ENCODE peak calls at places on chromosomes 11 and 22, in ten cellular contexts. W is fibroblast of pulmonary artery, Y is upper lobe of right lung, U is cardiac fibroblast, P is heart right ventricle, Z is fibroblast of lung, S is bronchial epithelial cell, A is PC-9, I is mesothelial cell of epicardium, E is HL-60. M is an unnamed sample.

GRCh38 chr22:37728620-37729019 is 31.8 kb downstream of the TRIOBP start:
- DNase-seq in E (no peak), S (no peak), U (no peak), Z (no peak), A (no peak), P (no peak), Y (no peak), I (no peak), W (no peak), M (no peak)

GRCh38 chr22:48428556-48429371 is 1398.9 kb downstream of the BRD1 start:
- DNase-seq in U (no peak), I (no peak), Y (no peak), P (no peak), S (no peak), Z (no peak), A (no peak), W (no peak), E (no peak), M (no peak)

GRCh38 chr11:95524328-95525036 is 265.1 kb downstream of the FAM76B start:
- DNase-seq in E (no peak), W (no peak), Z (no peak), A (no peak), P (no peak), I (no peak), U (no peak), Y (no peak), S (no peak), M (no peak)

GRCh38 chr11:33507356-33507755 is 193.3 kb downstream of the C11orf91 start:
- DNase-seq in P (no peak), E (no peak), U (no peak), A (peak), W (no peak), I (no peak), S (peak), Y (no peak), Z (no peak), M (no peak)

GRCh38 chr11:75233688-75234295 is 6.8 kb upstream of the TPBGL start:
- DNase-seq in S (peak), U (peak), I (peak), E (peak), P (peak), Y (no peak), Z (peak), A (peak), W (peak), M (peak)

GRCh38 chr11:47257518-47258316 is at the start of gene NR1H3:
- DNase-seq in E (no peak), A (peak), S (no peak), U (peak), Y (peak), Z (peak), P (peak), I (peak), W (peak), M (no peak)

GRCh38 chr11:126637800-126638175 is 282.3 kb downstream of the ST3GAL4 start:
- DNase-seq in W (peak), I (no peak), E (no peak), A (no peak), U (peak), P (no peak), Y (no peak), S (no peak), Z (peak), M (no peak)

GRCh38 chr22:28831140-28832072 is 31.0 kb upstream of the XBP1 start:
- DNase-seq in S (no peak), Z (no peak), I (no peak), U (no peak), A (no peak), Y (no peak), E (no peak), P (no peak), W (no peak), M (no peak)

GRCh38 chr22:37328017-37328416 is 45.7 kb downstream of the CYTH4 start:
- DNase-seq in Z (peak), I (no peak), E (no peak), W (peak), U (peak), Y (no peak), S (peak), P (no peak), A (peak), M (no peak)

GRCh38 chr11:41921991-41922390 is 462.5 kb upstream of the LRRC4C start:
- DNase-seq in W (no peak), Z (no peak), E (no peak), A (no peak), S (no peak), I (no peak), U (no peak), Y (no peak), P (no peak), M (no peak)

GRCh38 chr22:37848587-37849088 is 581 bp upstream of the EIF3L start:
- DNase-seq in P (no peak), Z (peak), W (peak), Y (no peak), A (peak), E (peak), U (peak), S (peak), I (no peak), M (no peak)

GRCh38 chr22:35930933-35931332 is 97.7 kb downstream of the RBFOX2 start:
- DNase-seq in I (no peak), W (peak), P (peak), S (peak), Y (no peak), U (peak), Z (peak), E (peak), A (peak), M (no peak)

GRCh38 chr22:20466659-20467379 is 28.8 kb downstream of the KLHL22 start:
- DNase-seq in U (no peak), E (no peak), I (no peak), P (no peak), A (no peak), Z (no peak), S (no peak), W (no peak), Y (no peak), M (no peak)

GRCh38 chr22:47544696-47545095 is 782.2 kb downstream of the TBC1D22A start:
- DNase-seq in A (no peak), I (no peak), E (no peak), P (no peak), U (no peak), W (no peak), S (no peak), Z (no peak), Y (no peak), M (peak)

GRCh38 chr11:68763926-68764657 is 12.8 kb upstream of the TESMIN start:
- DNase-seq in W (no peak), S (no peak), A (no peak), Y (no peak), Z (no peak), E (no peak), I (no peak), U (no peak), P (no peak), M (no peak)

GRCh38 chr11:125397421-125397820 is 98.6 kb downstream of the FEZ1 start:
- DNase-seq in Z (no peak), E (no peak), U (no peak), P (no peak), I (no peak), Y (no peak), W (no peak), S (no peak), A (no peak), M (no peak)

GRCh38 chr22:47163876-47164513 is 401.5 kb downstream of the TBC1D22A start:
- DNase-seq in Z (no peak), E (no peak), W (no peak), A (no peak), S (no peak), U (no peak), I (no peak), Y (peak), P (no peak), M (no peak)

GRCh38 chr11:118224512-118225180 is at the start of gene JAML:
- DNase-seq in Z (no peak), W (no peak), I (no peak), E (peak), S (no peak), Y (no peak), U (no peak), P (no peak), A (no peak), M (no peak)

GRCh38 chr22:30004689-30005088 is 75.6 kb upstream of the HORMAD2 start:
- DNase-seq in U (peak), P (peak), E (no peak), Z (no peak), I (no peak), W (no peak), S (no peak), A (no peak), Y (no peak), M (no peak)

GRCh38 chr11:28838741-28839140 is 730.6 kb downstream of the METTL15 start:
- DNase-seq in Z (no peak), E (no peak), Y (no peak), I (no peak), U (peak), S (no peak), A (no peak), P (no peak), W (peak), M (no peak)

GRCh38 chr11:111539426-111540113 is 950 bp upstream of the LAYN start:
- DNase-seq in A (no peak), I (no peak), U (no peak), W (no peak), Z (no peak), E (no peak), Y (no peak), S (no peak), P (no peak), M (no peak)

GRCh38 chr22:36379593-36380361 is 8.0 kb downstream of the MYH9 start:
- DNase-seq in E (no peak), U (no peak), P (no peak), Z (no peak), A (peak), S (no peak), Y (no peak), I (no peak), W (no peak), M (no peak)

GRCh38 chr11:48028909-48029685 is 48.7 kb downstream of the PTPRJ start:
- DNase-seq in Y (no peak), U (peak), I (no peak), E (no peak), P (no peak), S (peak), A (peak), W (peak), Z (peak), M (no peak)

GRCh38 chr11:57228600-57228999 is 8.4 kb downstream of the APLNR start:
- DNase-seq in A (no peak), P (no peak), Y (no peak), W (no peak), I (no peak), E (no peak), S (no peak), U (no peak), Z (no peak), M (no peak)

GRCh38 chr11:129694538-129694937 is 121.1 kb upstream of the TMEM45B start:
- DNase-seq in S (no peak), Z (no peak), E (peak), I (no peak), A (no peak), Y (peak), U (no peak), W (no peak), P (no peak), M (no peak)

GRCh38 chr11:2800655-2801531 is 84.7 kb downstream of the CDKN1C start:
- DNase-seq in Y (peak), Z (no peak), U (no peak), P (no peak), I (peak), W (no peak), E (no peak), A (no peak), S (no peak), M (peak)

GRCh38 chr11:45671246-45672171 is 6.1 kb upstream of the CHST1 start:
- DNase-seq in S (no peak), A (no peak), Y (no peak), U (no peak), P (no peak), Z (no peak), E (no peak), W (no peak), I (no peak), M (no peak)

GRCh38 chr22:35175392-35175791 is 81.9 kb upstream of the HMGXB4 start:
- DNase-seq in P (no peak), U (no peak), S (no peak), Z (no peak), I (no peak), A (no peak), Y (peak), W (no peak), E (no peak), M (no peak)

GRCh38 chr11:38416141-38416540 is 1818.1 kb upstream of the RAG2 start:
- DNase-seq in A (no peak), Z (peak), Y (no peak), P (no peak), S (no peak), I (no peak), U (peak), W (peak), E (no peak), M (no peak)

GRCh38 chr22:22599248-22599647 is 40.2 kb upstream of the PRAME start:
- DNase-seq in W (no peak), A (no peak), Z (no peak), I (no peak), Y (no peak), U (no peak), P (no peak), E (no peak), S (no peak), M (no peak)

GRCh38 chr11:115379528-115379927 is 124.7 kb downstream of the CADM1 start:
- DNase-seq in E (no peak), Y (no peak), I (no peak), Z (peak), W (no peak), U (no peak), P (no peak), S (no peak), A (no peak), M (no peak)

GRCh38 chr11:83557638-83558037 is 271.5 kb upstream of the CCDC90B start:
- DNase-seq in S (no peak), Z (no peak), W (no peak), Y (no peak), U (no peak), P (no peak), I (no peak), E (no peak), A (no peak), M (no peak)

GRCh38 chr11:12007769-12008737 is at the start of gene DKK3:
- DNase-seq in W (peak), A (no peak), U (peak), Y (no peak), P (peak), E (no peak), S (peak), I (peak), Z (peak), M (no peak)

GRCh38 chr11:43021466-43021865 is 290.3 kb upstream of the API5 start:
- DNase-seq in E (peak), W (no peak), Z (no peak), I (no peak), S (no peak), U (no peak), Y (no peak), A (no peak), P (no peak), M (no peak)
- TF ChIP-seq CTCF in E (peak), W (no peak), Z (no peak), I (no peak), S (no peak), U (no peak), Y (no peak), A (peak), P (no peak), M (peak)

GRCh38 chr11:76803023-76803422 is 19.9 kb downstream of the TSKU start:
- DNase-seq in P (no peak), E (no peak), W (peak), A (no peak), Z (peak), I (no peak), U (peak), S (no peak), Y (peak), M (peak)
- TF ChIP-seq CTCF in P (no peak), E (no peak), W (no peak), A (no peak), Z (no peak), I (no peak), U (no peak), S (no peak), Y (no peak), M (no peak)

DNA sequence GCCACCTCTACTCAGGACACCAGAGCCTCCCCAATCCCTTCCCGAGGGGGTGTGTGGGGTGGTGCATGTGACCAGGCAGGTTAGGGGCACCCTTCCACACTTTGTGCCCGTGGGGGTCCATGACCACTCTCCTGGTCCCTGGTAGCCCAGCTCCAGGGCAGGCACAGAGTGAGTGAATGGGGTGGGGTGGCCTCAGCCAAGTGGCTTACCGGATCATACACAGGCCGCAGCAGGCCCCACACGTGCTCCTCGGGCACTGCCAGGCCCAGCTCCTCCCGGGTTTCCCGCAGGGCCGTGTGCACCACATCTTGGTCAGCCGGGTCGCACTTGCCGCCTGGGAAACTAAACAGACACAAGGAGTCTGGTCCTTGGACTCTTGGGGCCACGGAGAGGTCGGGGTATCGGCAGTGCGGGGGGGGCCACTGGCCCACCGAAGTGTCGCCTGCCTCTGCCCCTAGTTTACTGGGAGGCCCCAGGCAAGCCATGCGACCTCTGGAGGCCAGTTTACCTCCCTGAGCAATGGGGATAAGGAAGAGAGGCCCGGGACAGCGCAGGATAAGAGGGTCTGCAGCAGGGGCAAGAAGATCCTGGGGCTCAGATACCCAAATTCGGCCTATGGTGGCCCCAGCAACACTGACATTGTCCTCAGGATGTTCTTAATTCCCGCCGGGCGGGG is 889 bp downstream of the NUDT8 start:
- DNase-seq in E (no peak), P (no peak), W (no peak), S (no peak), Z (no peak), U (no peak), I (no peak), A (no peak), Y (peak), M (no peak)
- TF ChIP-seq CTCF in E (no peak), P (no peak), W (no peak), S (no peak), Z (no peak), U (no peak), I (no peak), A (no peak), Y (no peak), M (no peak)

GRCh38 chr11:122108828-122109227 is 7.2 kb downstream of the BLID start:
- DNase-seq in W (no peak), S (no peak), Z (no peak), I (no peak), E (no peak), P (no peak), U (no peak), A (no peak), Y (no peak), M (no peak)

GRCh38 chr11:122107045-122107444 is 9.0 kb downstream of the BLID start:
- DNase-seq in W (no peak), Y (no peak), U (no peak), P (no peak), I (no peak), A (no peak), E (no peak), S (no peak), Z (no peak), M (no peak)

GRCh38 chr11:122107566-122107965 is 8.4 kb downstream of the BLID start:
- DNase-seq in W (no peak), E (no peak), I (no peak), P (no peak), U (no peak), S (peak), A (no peak), Z (no peak), Y (no peak), M (no peak)

GRCh38 chr11:122109932-122110331 is 6.1 kb downstream of the BLID start:
- DNase-seq in E (no peak), U (no peak), A (no peak), Z (no peak), I (no peak), W (no peak), P (no peak), Y (no peak), S (no peak), M (no peak)

DNA sequence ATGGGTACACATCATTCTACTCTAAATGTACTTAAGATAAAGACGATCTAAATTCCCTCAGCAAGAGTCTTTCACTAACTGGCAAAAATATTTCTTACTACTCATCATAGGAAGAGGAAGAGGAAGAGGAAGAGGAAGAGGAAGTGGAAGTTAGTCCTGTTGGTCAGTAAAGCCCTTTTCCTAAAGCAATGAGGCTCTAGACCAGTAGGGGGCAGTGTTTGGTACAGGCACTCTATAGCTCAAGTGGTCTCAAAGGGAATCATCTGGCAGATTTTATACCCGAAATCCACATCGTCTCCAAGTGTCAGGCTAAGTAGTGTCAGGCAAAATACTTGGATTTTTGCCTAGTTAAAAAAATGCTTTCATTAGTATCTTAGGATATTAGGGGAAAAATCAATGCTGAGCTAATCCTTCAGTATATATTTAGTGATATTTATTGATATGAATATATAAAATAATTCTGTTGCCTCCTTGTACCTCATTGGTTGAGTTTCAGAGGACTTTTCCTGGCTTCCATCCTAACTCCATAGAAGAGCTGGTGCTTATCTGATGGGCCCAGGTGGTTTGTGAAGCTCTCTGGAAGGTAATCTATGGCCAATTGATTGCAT is 7.7 kb downstream of the BLID start:
- DNase-seq in I (no peak), U (peak), Y (no peak), E (peak), W (peak), S (peak), Z (peak), P (no peak), A (no peak), M (no peak)
- TF ChIP-seq CTCF in I (peak), U (peak), Y (peak), E (peak), W (peak), S (peak), Z (peak), P (peak), A (peak), M (peak)

GRCh38 chr11:65834202-65834601 is 439 bp downstream of the SNX32 start:
- DNase-seq in P (no peak), Y (no peak), S (no peak), W (no peak), A (no peak), U (no peak), I (no peak), Z (no peak), E (no peak), M (no peak)
- TF ChIP-seq CTCF in P (no peak), Y (no peak), S (no peak), W (no peak), A (no peak), U (no peak), I (no peak), Z (no peak), E (no peak), M (no peak)